ENCODE peak calls at places on chromosomes 5 and 9, in nine cellular contexts. W is CD8-positive, alpha-beta T cell; P is MM.1S; G is cardiac muscle cell; S is bronchial epithelial cell; L is PC-9; C is transverse colon; M is cardiac fibroblast; Z is tibial nerve. Q is an unnamed sample.
A peak's percentile ranks its signal among the peaks of the same experiment; 100 is the strongest.

GRCh38 chr5:11790201-11790600 is 114.0 kb downstream of the CTNND2 start:
- DNase-seq in W (no peak), P (no peak), G (no peak), S (no peak), L (no peak), C (no peak), M (no peak), Z (no peak), Q (no peak)

GRCh38 chr5:148912714-148913398 is 86.4 kb downstream of the ADRB2 start:
- DNase-seq in W (no peak), P (no peak), G (peak; percentile 78), S (peak; percentile 100), L (peak; percentile 87), C (no peak), M (peak; percentile 94), Z (no peak), Q (peak; percentile 89)

GRCh38 chr5:2686725-2687124 is 64.8 kb downstream of the IRX2 start:
- DNase-seq in W (no peak), P (no peak), G (no peak), S (peak; percentile 20), L (no peak), C (no peak), M (no peak), Z (no peak), Q (no peak)

GRCh38 chr5:75551471-75551870 is 39.8 kb downstream of the POLK start:
- DNase-seq in W (no peak), P (no peak), G (no peak), S (no peak), L (no peak), C (no peak), M (peak; percentile 68), Z (no peak), Q (no peak)

GRCh38 chr9:82376677-82377232 is 388.2 kb downstream of the SPATA31D1 start:
- DNase-seq in W (no peak), P (no peak), G (no peak), S (no peak), L (no peak), C (no peak), M (no peak), Z (no peak), Q (no peak)

GRCh38 chr5:168364738-168365550 is 73.5 kb downstream of the WWC1 start:
- DNase-seq in W (no peak), P (no peak), G (peak; percentile 65), S (peak; percentile 74), L (peak; percentile 80), C (no peak), M (peak; percentile 2), Z (no peak), Q (peak; percentile 38)

GRCh38 chr5:122874179-122874875 is 28.9 kb downstream of the SNX24 start:
- DNase-seq in W (no peak), P (no peak), G (peak; percentile 4), S (no peak), L (no peak), C (no peak), M (no peak), Z (no peak), Q (no peak)

GRCh38 chr9:130563797-130564196 is 15.6 kb upstream of the FUBP3 start:
- DNase-seq in W (no peak), P (no peak), G (no peak), S (no peak), L (no peak), C (no peak), M (no peak), Z (no peak), Q (no peak)

GRCh38 chr9:130680836-130681768 is 12.5 kb upstream of the EXOSC2 start:
- DNase-seq in W (peak; percentile 31), P (peak; percentile 84), G (peak; percentile 91), S (peak; percentile 74), L (peak; percentile 91), C (peak; percentile 89), M (peak; percentile 88), Z (no peak), Q (peak; percentile 31)

GRCh38 chr5:141100243-141100805 is at the start of gene PCDHB3:
- DNase-seq in W (no peak), P (peak; percentile 45), G (peak; percentile 8), S (peak; percentile 15), L (no peak), C (no peak), M (peak; percentile 41), Z (no peak), Q (no peak)

GRCh38 chr5:170132642-170133448 is 27.1 kb downstream of the FOXI1 start:
- DNase-seq in W (no peak), P (no peak), G (peak; percentile 64), S (peak; percentile 24), L (peak; percentile 37), C (no peak), M (peak; percentile 79), Z (no peak), Q (peak; percentile 51)

GRCh38 chr5:10707198-10708187 is 53.5 kb downstream of the DAP start:
- DNase-seq in W (no peak), P (no peak), G (no peak), S (no peak), L (no peak), C (no peak), M (peak; percentile 52), Z (no peak), Q (no peak)

GRCh38 chr9:123550012-123550411 is 194.0 kb downstream of the CRB2 start:
- DNase-seq in W (no peak), P (no peak), G (no peak), S (no peak), L (no peak), C (no peak), M (no peak), Z (no peak), Q (no peak)

GRCh38 chr9:91253488-91253887 is 108.2 kb downstream of the AUH start:
- DNase-seq in W (peak; percentile 7), P (peak; percentile 69), G (no peak), S (no peak), L (no peak), C (no peak), M (no peak), Z (no peak), Q (no peak)

GRCh38 chr5:134586866-134587524 is 45.6 kb downstream of the SAR1B start:
- DNase-seq in W (peak; percentile 70), P (peak; percentile 83), G (peak; percentile 84), S (peak; percentile 80), L (peak; percentile 77), C (peak; percentile 86), M (peak; percentile 84), Z (peak; percentile 70), Q (peak; percentile 14)

GRCh38 chr9:16207161-16207560 is 654.3 kb downstream of the CCDC171 start:
- DNase-seq in W (no peak), P (peak; percentile 76), G (peak; percentile 74), S (no peak), L (no peak), C (no peak), M (peak; percentile 54), Z (peak; percentile 24), Q (peak; percentile 51)

GRCh38 chr9:124411514-124412227 is 3.6 kb downstream of the PSMB7 start:
- DNase-seq in W (no peak), P (no peak), G (peak; percentile 76), S (peak; percentile 86), L (no peak), C (no peak), M (peak; percentile 88), Z (no peak), Q (peak; percentile 61)

GRCh38 chr5:132180134-132180745 is 47.4 kb downstream of the P4HA2 start:
- DNase-seq in W (no peak), P (peak; percentile 55), G (peak; percentile 78), S (peak; percentile 65), L (peak; percentile 43), C (no peak), M (peak; percentile 85), Z (no peak), Q (peak; percentile 31)

GRCh38 chr5:93596310-93596675 is 13.3 kb downstream of the NR2F1 start:
- DNase-seq in W (no peak), P (no peak), G (no peak), S (no peak), L (no peak), C (no peak), M (no peak), Z (no peak), Q (no peak)
- H3K4me3 ChIP-seq in W (no peak overlapping the region), P (no peak overlapping the region), G (no peak overlapping the region), S (no peak overlapping the region), L (no peak overlapping the region), C (no peak overlapping the region), M (no peak overlapping the region), Z (no peak overlapping the region), Q (no peak overlapping the region)

GRCh38 chr5:159095882-159096554 is 3.7 kb downstream of the EBF1 start:
- DNase-seq in W (no peak), P (no peak), G (peak; percentile 14), S (no peak), L (no peak), C (no peak), M (peak; percentile 59), Z (no peak), Q (no peak)

GRCh38 chr5:159096555-159097460 is 2.9 kb downstream of the EBF1 start:
- DNase-seq in W (no peak), P (no peak), G (no peak), S (no peak), L (no peak), C (no peak), M (peak; percentile 51), Z (no peak), Q (no peak)

GRCh38 chr5:159099049-159099760 is 511 bp downstream of the EBF1 start:
- DNase-seq in W (no peak), P (peak; percentile 81), G (peak; percentile 75), S (peak; percentile 11), L (no peak), C (no peak), M (peak; percentile 50), Z (no peak), Q (no peak)

GRCh38 chr5:159098285-159099048 is 1.2 kb downstream of the EBF1 start:
- DNase-seq in W (no peak), P (no peak), G (no peak), S (no peak), L (no peak), C (no peak), M (no peak), Z (no peak), Q (no peak)

GRCh38 chr5:159097461-159098284 is 2.0 kb downstream of the EBF1 start:
- DNase-seq in W (no peak), P (no peak), G (peak; percentile 71), S (no peak), L (no peak), C (no peak), M (peak; percentile 69), Z (peak; percentile 17), Q (peak; percentile 25)
- H3K4me3 ChIP-seq in W (peak overlapping the region; percentile 43), P (peak overlapping the region; percentile 66), G (no peak overlapping the region), S (no peak overlapping the region), L (no peak overlapping the region), C (peak overlapping the region; percentile 40), M (peak overlapping the region; percentile 64), Z (peak overlapping the region; percentile 42), Q (peak overlapping the region; percentile 65)

DNA sequence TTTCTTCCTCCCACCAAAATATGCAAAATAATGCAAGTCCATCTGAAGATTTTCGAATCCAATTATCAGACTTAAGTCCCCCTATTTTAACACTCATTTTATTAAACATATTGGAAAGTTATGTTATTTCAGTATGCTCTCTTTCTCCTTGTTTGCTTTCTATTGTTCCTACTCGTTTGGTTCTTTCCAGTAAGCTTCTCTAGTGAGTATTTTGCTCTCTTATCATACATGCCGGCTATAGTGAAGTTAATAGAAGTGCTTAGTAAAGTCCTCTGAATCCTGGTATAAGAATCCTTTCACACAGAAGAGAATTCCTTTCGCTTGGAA is 496 bp downstream of the ALDH1A1 start:
- DNase-seq in W (no peak), P (no peak), G (no peak), S (no peak), L (no peak), C (no peak), M (no peak), Z (no peak), Q (no peak)
- H3K4me3 ChIP-seq in W (no peak overlapping the region), P (no peak overlapping the region), G (no peak overlapping the region), S (no peak overlapping the region), L (no peak overlapping the region), C (peak overlapping the region; percentile 45), M (no peak overlapping the region), Z (peak overlapping the region; percentile 20), Q (no peak overlapping the region)

GRCh38 chr5:178238313-178238635 is 5.7 kb upstream of the PHYKPL start:
- DNase-seq in W (no peak), P (no peak), G (no peak), S (no peak), L (no peak), C (no peak), M (no peak), Z (no peak), Q (no peak)
- H3K4me3 ChIP-seq in W (no peak overlapping the region), P (no peak overlapping the region), G (no peak overlapping the region), S (no peak overlapping the region), L (no peak overlapping the region), C (no peak overlapping the region), M (no peak overlapping the region), Z (no peak overlapping the region), Q (no peak overlapping the region)

Q was measured in skeletal muscle cell.